ENCODE peak calls at places on chromosome 6, in six cellular contexts. M is A172, G is Peyer's patch, T is HT-29, L is HCEC 1CT, D is AG08395. K is an unnamed sample.

GRCh38 chr6:112018619-112019416 is 35.1 kb upstream of the CCN6 start:
- DNase-seq in T (peak; percentile 35), D (no peak), L (no peak), G (no peak), M (peak; percentile 61), K (no peak)

GRCh38 chr6:16929814-16930213 is 168.6 kb upstream of the ATXN1 start:
- DNase-seq in T (no peak), M (no peak), G (no peak), D (peak; percentile 93), L (peak; percentile 85), K (peak; percentile 35)

GRCh38 chr6:26328265-26328844 is 36.6 kb upstream of the BTN3A2 start:
- DNase-seq in G (no peak), D (no peak), L (no peak), T (peak; percentile 56), M (peak; percentile 21), K (no peak)

GRCh38 chr6:125471703-125472102 is 169.9 kb upstream of the HDDC2 start:
- DNase-seq in M (no peak), T (no peak), G (no peak), D (no peak), L (no peak), K (no peak)

GRCh38 chr6:31690231-31691077 is 9.6 kb upstream of the LY6G5C start:
- DNase-seq in G (no peak), M (peak; percentile 32), T (peak; percentile 39), D (no peak), L (no peak), K (no peak)

GRCh38 chr6:31005249-31006020 is 4.8 kb upstream of the MUC22 start:
- DNase-seq in M (no peak), D (no peak), L (no peak), T (no peak), G (no peak), K (no peak)

GRCh38 chr6:32844839-32845372 is 1.1 kb upstream of the PSMB8 start:
- DNase-seq in M (no peak), T (no peak), D (no peak), L (no peak), G (no peak), K (no peak)

GRCh38 chr6:115190534-115190933 is 847.7 kb upstream of the HS3ST5 start:
- DNase-seq in L (no peak), G (no peak), M (no peak), T (no peak), D (no peak), K (no peak)

K was measured in foreskin keratinocyte.